ENCODE peak calls at places on chromosome 10, in ten cellular contexts. B is stimulated activated CD4-positive, alpha-beta T cell treated with anti-CD3 and anti-CD28 coated beads, Interleukin-2, amount 100 ng/mL, for 48 hours; G is AG04450; P is left cardiac atrium; S is AG09319; Z is effector memory CD8-positive, alpha-beta T cell; Q is activated CD4-positive, alpha-beta T cell treated with anti-CD3 and anti-CD28 coated beads, Interleukin-2, amount 10 ng/mL, durations not matched to agents 7 days and 5 days; H is germinal center; M is A549; I is left ventricle myocardium inferior. K is an unnamed sample.

GRCh38 chr10:122531935-122532334 is 28.6 kb upstream of the DMBT1 start:
- DNase-seq in B (no peak), G (no peak), P (no peak), S (no peak), Z (no peak), Q (no peak), H (no peak), M (no peak), I (no peak), K (no peak)

GRCh38 chr10:90125406-90125805 is 424.0 kb downstream of the KIF20B start:
- DNase-seq in B (no peak), G (no peak), P (no peak), S (no peak), Z (no peak), Q (no peak), H (no peak), M (no peak), I (no peak), K (no peak)

GRCh38 chr10:101732096-101732495 is 37.1 kb upstream of the FBXW4 start:
- DNase-seq in B (no peak), G (no peak), P (no peak), S (no peak), Z (no peak), Q (no peak), H (no peak), M (no peak), I (no peak), K (no peak)

GRCh38 chr10:70354566-70355233 is 27.7 kb downstream of the LRRC20 start:
- DNase-seq in B (no peak), G (no peak), P (no peak), S (no peak), Z (no peak), Q (no peak), H (no peak), M (no peak), I (no peak), K (no peak)

GRCh38 chr10:83469719-83470336 is 669.5 kb upstream of the GHITM start:
- DNase-seq in B (no peak), G (no peak), P (no peak), S (no peak), Z (no peak), Q (no peak), H (no peak), M (no peak), I (no peak), K (no peak)

GRCh38 chr10:5685764-5686240 is 1.2 kb downstream of the TASOR2 start:
- DNase-seq in B (no peak), G (no peak), P (no peak), S (no peak), Z (no peak), Q (no peak), H (no peak), M (no peak), I (no peak), K (no peak)

GRCh38 chr10:8183241-8183704 is 128.8 kb downstream of the GATA3 start:
- DNase-seq in B (no peak), G (no peak), P (no peak), S (no peak), Z (peak; percentile 42), Q (peak; percentile 24), H (no peak), M (no peak), I (no peak), K (no peak)

GRCh38 chr10:110574420-110574819 is 6.9 kb downstream of the SMC3 start:
- DNase-seq in B (no peak), G (no peak), P (no peak), S (no peak), Z (no peak), Q (no peak), H (no peak), M (no peak), I (no peak), K (no peak)

GRCh38 chr10:7426349-7426748 is 15.5 kb upstream of the SFMBT2 start:
- DNase-seq in B (no peak), G (no peak), P (no peak), S (no peak), Z (no peak), Q (no peak), H (no peak), M (no peak), I (no peak), K (no peak)

GRCh38 chr10:97659589-97659988 is 19.1 kb downstream of the PI4K2A start:
- DNase-seq in B (no peak), G (no peak), P (no peak), S (no peak), Z (no peak), Q (no peak), H (no peak), M (no peak), I (no peak), K (no peak)

GRCh38 chr10:68604441-68604840 is 44.3 kb downstream of the TET1 start:
- DNase-seq in B (no peak), G (no peak), P (no peak), S (no peak), Z (no peak), Q (no peak), H (no peak), M (no peak), I (no peak), K (no peak)

GRCh38 chr10:10307551-10307950 is 710.1 kb upstream of the CELF2 start:
- DNase-seq in B (no peak), G (no peak), P (no peak), S (no peak), Z (no peak), Q (no peak), H (no peak), M (no peak), I (no peak), K (no peak)

GRCh38 chr10:123139521-123140163 is 3.9 kb downstream of the HMX3 start:
- DNase-seq in B (no peak), G (no peak), P (no peak), S (no peak), Z (no peak), Q (no peak), H (no peak), M (peak; percentile 22), I (no peak), K (no peak)

GRCh38 chr10:62759599-62760175 is 44.8 kb upstream of the ADO start:
- DNase-seq in B (no peak), G (no peak), P (no peak), S (no peak), Z (no peak), Q (no peak), H (no peak), M (no peak), I (no peak), K (no peak)

GRCh38 chr10:124124769-124125161 is 31.4 kb upstream of the CHST15 start:
- DNase-seq in B (no peak), G (no peak), P (no peak), S (no peak), Z (no peak), Q (no peak), H (no peak), M (no peak), I (no peak), K (no peak)

GRCh38 chr10:107165007-107165406 is 501 bp upstream of the SORCS1 start:
- DNase-seq in B (no peak), G (no peak), P (no peak), S (no peak), Z (no peak), Q (no peak), H (no peak), M (no peak), I (no peak), K (no peak)

GRCh38 chr10:84178387-84178697 is 4.7 kb downstream of the GPR15LG start:
- DNase-seq in B (no peak), G (no peak), P (no peak), S (no peak), Z (no peak), Q (no peak), H (no peak), M (no peak), I (no peak), K (no peak)

GRCh38 chr10:88262591-88263234 is 320.4 kb downstream of the RNLS start:
- DNase-seq in B (no peak), G (no peak), P (no peak), S (no peak), Z (no peak), Q (no peak), H (no peak), M (no peak), I (no peak), K (no peak)

GRCh38 chr10:86700851-86701617 is 32.7 kb downstream of the LDB3 start:
- DNase-seq in B (no peak), G (no peak), P (peak; percentile 20), S (no peak), Z (no peak), Q (no peak), H (no peak), M (no peak), I (no peak), K (no peak)

GRCh38 chr10:123884907-123885381 is 6.7 kb downstream of the CPXM2 start:
- DNase-seq in B (no peak), G (no peak), P (no peak), S (no peak), Z (no peak), Q (no peak), H (no peak), M (no peak), I (no peak), K (no peak)

GRCh38 chr10:76301950-76302349 is 870.5 kb downstream of the LRMDA start:
- DNase-seq in B (no peak), G (no peak), P (no peak), S (no peak), Z (no peak), Q (no peak), H (no peak), M (no peak), I (no peak), K (no peak)

GRCh38 chr10:49668684-49669083 is 10.8 kb upstream of the C10orf53 start:
- DNase-seq in B (no peak), G (no peak), P (no peak), S (no peak), Z (no peak), Q (no peak), H (no peak), M (no peak), I (no peak), K (no peak)

GRCh38 chr10:13503745-13504463 is 24.9 kb downstream of the BEND7 start:
- DNase-seq in B (no peak), G (peak; percentile 37), P (no peak), S (no peak), Z (no peak), Q (no peak), H (no peak), M (no peak), I (no peak), K (peak; percentile 15)

GRCh38 chr10:20892796-20893195 is 4.3 kb downstream of the NEBL start:
- DNase-seq in B (no peak), G (no peak), P (no peak), S (no peak), Z (no peak), Q (no peak), H (no peak), M (no peak), I (no peak), K (no peak)

GRCh38 chr10:90872648-90873020 is 860 bp downstream of the RPP30 start:
- DNase-seq in B (peak; percentile 6), G (no peak), P (no peak), S (no peak), Z (no peak), Q (no peak), H (no peak), M (no peak), I (no peak), K (no peak)

GRCh38 chr10:46553238-46554049 is 3.0 kb downstream of the GPRIN2 start:
- DNase-seq in B (no peak), G (no peak), P (peak; percentile 20), S (no peak), Z (peak; percentile 1), Q (peak; percentile 5), H (no peak), M (no peak), I (peak; percentile 14), K (no peak)

GRCh38 chr10:103545366-103545765 is 51.9 kb downstream of the NEURL1 start:
- DNase-seq in B (no peak), G (no peak), P (no peak), S (no peak), Z (no peak), Q (no peak), H (no peak), M (no peak), I (no peak), K (no peak)

GRCh38 chr10:43049081-43049551 is 27.8 kb upstream of the RET start:
- DNase-seq in B (no peak), G (no peak), P (no peak), S (no peak), Z (no peak), Q (no peak), H (no peak), M (no peak), I (peak; percentile 6), K (no peak)

K was measured in HS-5.